ENCODE peak calls at places on chromosomes 13 and 19, in ten cellular contexts. One of them, this sample, is unnamed.

GRCh38 chr13:75326173-75327131 is 155.5 kb downstream of the TBC1D4 start:
- DNase-seq in left lung: no peak
- DNase-seq in NCI-H82: no peak
- DNase-seq in HT-29: no peak
- DNase-seq in stimulated activated CD4-positive, alpha-beta T cell treated with anti-CD3 and anti-CD28 coated beads, Interleukin-1b, Interleukin-23, amount 100 ng/mL, for 24 hours: peak
- DNase-seq in cerebellar nuclear complex: no peak
- DNase-seq in RPMI7951: peak
- DNase-seq in RWPE1: no peak
- DNase-seq in NCI-H345: no peak
- DNase-seq in activated CD4-positive, alpha-beta T cell treated with anti-CD3 and anti-CD28 coated beads for 24 hours: peak
- DNase-seq in this sample: peak

GRCh38 chr13:29583073-29583785 is 12.3 kb downstream of the SLC7A1 start:
- DNase-seq in stimulated activated CD4-positive, alpha-beta T cell treated with anti-CD3 and anti-CD28 coated beads, Interleukin-1b, Interleukin-23, amount 100 ng/mL, for 24 hours: no peak
- DNase-seq in RPMI7951: peak
- DNase-seq in cerebellar nuclear complex: no peak
- DNase-seq in HT-29: no peak
- DNase-seq in NCI-H345: no peak
- DNase-seq in left lung: no peak
- DNase-seq in RWPE1: peak
- DNase-seq in NCI-H82: no peak
- DNase-seq in activated CD4-positive, alpha-beta T cell treated with anti-CD3 and anti-CD28 coated beads for 24 hours: no peak
- DNase-seq in this sample: no peak

GRCh38 chr13:62838891-62839290 is 1423.2 kb upstream of the PCDH20 start:
- DNase-seq in left lung: no peak
- DNase-seq in NCI-H345: no peak
- DNase-seq in activated CD4-positive, alpha-beta T cell treated with anti-CD3 and anti-CD28 coated beads for 24 hours: no peak
- DNase-seq in HT-29: no peak
- DNase-seq in RWPE1: no peak
- DNase-seq in RPMI7951: no peak
- DNase-seq in stimulated activated CD4-positive, alpha-beta T cell treated with anti-CD3 and anti-CD28 coated beads, Interleukin-1b, Interleukin-23, amount 100 ng/mL, for 24 hours: no peak
- DNase-seq in cerebellar nuclear complex: no peak
- DNase-seq in NCI-H82: no peak
- DNase-seq in this sample: no peak

GRCh38 chr13:112972867-112973576 is 4.0 kb downstream of the MCF2L start:
- DNase-seq in HT-29: peak
- DNase-seq in left lung: peak
- DNase-seq in stimulated activated CD4-positive, alpha-beta T cell treated with anti-CD3 and anti-CD28 coated beads, Interleukin-1b, Interleukin-23, amount 100 ng/mL, for 24 hours: no peak
- DNase-seq in NCI-H82: no peak
- DNase-seq in cerebellar nuclear complex: no peak
- DNase-seq in NCI-H345: peak
- DNase-seq in RWPE1: no peak
- DNase-seq in RPMI7951: no peak
- DNase-seq in activated CD4-positive, alpha-beta T cell treated with anti-CD3 and anti-CD28 coated beads for 24 hours: no peak
- DNase-seq in this sample: no peak

GRCh38 chr19:33668968-33669367 is 47.2 kb downstream of the CHST8 start:
- DNase-seq in left lung: no peak
- DNase-seq in stimulated activated CD4-positive, alpha-beta T cell treated with anti-CD3 and anti-CD28 coated beads, Interleukin-1b, Interleukin-23, amount 100 ng/mL, for 24 hours: no peak
- DNase-seq in NCI-H82: no peak
- DNase-seq in activated CD4-positive, alpha-beta T cell treated with anti-CD3 and anti-CD28 coated beads for 24 hours: no peak
- DNase-seq in HT-29: no peak
- DNase-seq in cerebellar nuclear complex: no peak
- DNase-seq in NCI-H345: no peak
- DNase-seq in RPMI7951: no peak
- DNase-seq in RWPE1: no peak
- DNase-seq in this sample: no peak

GRCh38 chr19:8304841-8305621 is 3.1 kb downstream of the CD320 start:
- DNase-seq in RWPE1: no peak
- DNase-seq in NCI-H345: no peak
- DNase-seq in RPMI7951: no peak
- DNase-seq in left lung: peak
- DNase-seq in cerebellar nuclear complex: no peak
- DNase-seq in NCI-H82: peak
- DNase-seq in stimulated activated CD4-positive, alpha-beta T cell treated with anti-CD3 and anti-CD28 coated beads, Interleukin-1b, Interleukin-23, amount 100 ng/mL, for 24 hours: no peak
- DNase-seq in activated CD4-positive, alpha-beta T cell treated with anti-CD3 and anti-CD28 coated beads for 24 hours: no peak
- DNase-seq in HT-29: no peak
- DNase-seq in this sample: peak

GRCh38 chr13:25440081-25440480 is 68.3 kb downstream of the ATP8A2 start:
- DNase-seq in HT-29: no peak
- DNase-seq in cerebellar nuclear complex: no peak
- DNase-seq in left lung: no peak
- DNase-seq in NCI-H345: no peak
- DNase-seq in RWPE1: no peak
- DNase-seq in NCI-H82: no peak
- DNase-seq in stimulated activated CD4-positive, alpha-beta T cell treated with anti-CD3 and anti-CD28 coated beads, Interleukin-1b, Interleukin-23, amount 100 ng/mL, for 24 hours: no peak
- DNase-seq in activated CD4-positive, alpha-beta T cell treated with anti-CD3 and anti-CD28 coated beads for 24 hours: no peak
- DNase-seq in RPMI7951: no peak
- DNase-seq in this sample: no peak

GRCh38 chr13:95713651-95714050 is 36.7 kb downstream of the DNAJC3 start:
- DNase-seq in RPMI7951: peak
- DNase-seq in cerebellar nuclear complex: no peak
- DNase-seq in activated CD4-positive, alpha-beta T cell treated with anti-CD3 and anti-CD28 coated beads for 24 hours: no peak
- DNase-seq in RWPE1: no peak
- DNase-seq in left lung: no peak
- DNase-seq in HT-29: no peak
- DNase-seq in stimulated activated CD4-positive, alpha-beta T cell treated with anti-CD3 and anti-CD28 coated beads, Interleukin-1b, Interleukin-23, amount 100 ng/mL, for 24 hours: no peak
- DNase-seq in NCI-H82: no peak
- DNase-seq in NCI-H345: no peak
- DNase-seq in this sample: no peak

GRCh38 chr13:39565036-39565949 is 37.7 kb downstream of the LHFPL6 start:
- DNase-seq in NCI-H345: no peak
- DNase-seq in stimulated activated CD4-positive, alpha-beta T cell treated with anti-CD3 and anti-CD28 coated beads, Interleukin-1b, Interleukin-23, amount 100 ng/mL, for 24 hours: no peak
- DNase-seq in NCI-H82: no peak
- DNase-seq in RWPE1: peak
- DNase-seq in RPMI7951: peak
- DNase-seq in HT-29: no peak
- DNase-seq in left lung: no peak
- DNase-seq in cerebellar nuclear complex: no peak
- DNase-seq in activated CD4-positive, alpha-beta T cell treated with anti-CD3 and anti-CD28 coated beads for 24 hours: no peak
- DNase-seq in this sample: no peak

GRCh38 chr13:36026556-36026955 is 104.6 kb downstream of the DCLK1 start:
- DNase-seq in stimulated activated CD4-positive, alpha-beta T cell treated with anti-CD3 and anti-CD28 coated beads, Interleukin-1b, Interleukin-23, amount 100 ng/mL, for 24 hours: no peak
- DNase-seq in activated CD4-positive, alpha-beta T cell treated with anti-CD3 and anti-CD28 coated beads for 24 hours: no peak
- DNase-seq in left lung: no peak
- DNase-seq in HT-29: no peak
- DNase-seq in NCI-H345: no peak
- DNase-seq in RPMI7951: no peak
- DNase-seq in NCI-H82: no peak
- DNase-seq in RWPE1: no peak
- DNase-seq in cerebellar nuclear complex: no peak
- DNase-seq in this sample: no peak

GRCh38 chr13:94825507-94825906 is 113.2 kb upstream of the SOX21 start:
- DNase-seq in HT-29: no peak
- DNase-seq in cerebellar nuclear complex: no peak
- DNase-seq in stimulated activated CD4-positive, alpha-beta T cell treated with anti-CD3 and anti-CD28 coated beads, Interleukin-1b, Interleukin-23, amount 100 ng/mL, for 24 hours: no peak
- DNase-seq in RWPE1: no peak
- DNase-seq in left lung: peak
- DNase-seq in NCI-H82: peak
- DNase-seq in activated CD4-positive, alpha-beta T cell treated with anti-CD3 and anti-CD28 coated beads for 24 hours: no peak
- DNase-seq in RPMI7951: no peak
- DNase-seq in NCI-H345: peak
- DNase-seq in this sample: no peak

GRCh38 chr13:99505814-99506269 is 4.6 kb downstream of the TM9SF2 start:
- DNase-seq in RPMI7951: no peak
- DNase-seq in NCI-H82: no peak
- DNase-seq in NCI-H345: no peak
- DNase-seq in cerebellar nuclear complex: no peak
- DNase-seq in HT-29: no peak
- DNase-seq in left lung: no peak
- DNase-seq in stimulated activated CD4-positive, alpha-beta T cell treated with anti-CD3 and anti-CD28 coated beads, Interleukin-1b, Interleukin-23, amount 100 ng/mL, for 24 hours: no peak
- DNase-seq in RWPE1: no peak
- DNase-seq in activated CD4-positive, alpha-beta T cell treated with anti-CD3 and anti-CD28 coated beads for 24 hours: no peak
- DNase-seq in this sample: no peak

GRCh38 chr19:5352229-5352763 is 11.7 kb upstream of the PTPRS start:
- DNase-seq in RWPE1: no peak
- DNase-seq in NCI-H82: peak
- DNase-seq in NCI-H345: no peak
- DNase-seq in left lung: no peak
- DNase-seq in HT-29: peak
- DNase-seq in RPMI7951: peak
- DNase-seq in stimulated activated CD4-positive, alpha-beta T cell treated with anti-CD3 and anti-CD28 coated beads, Interleukin-1b, Interleukin-23, amount 100 ng/mL, for 24 hours: no peak
- DNase-seq in activated CD4-positive, alpha-beta T cell treated with anti-CD3 and anti-CD28 coated beads for 24 hours: no peak
- DNase-seq in cerebellar nuclear complex: no peak
- DNase-seq in this sample: no peak

GRCh38 chr13:30576528-30576927 is 41.2 kb upstream of the USPL1 start:
- DNase-seq in NCI-H345: peak
- DNase-seq in stimulated activated CD4-positive, alpha-beta T cell treated with anti-CD3 and anti-CD28 coated beads, Interleukin-1b, Interleukin-23, amount 100 ng/mL, for 24 hours: no peak
- DNase-seq in HT-29: peak
- DNase-seq in cerebellar nuclear complex: no peak
- DNase-seq in left lung: no peak
- DNase-seq in RWPE1: peak
- DNase-seq in activated CD4-positive, alpha-beta T cell treated with anti-CD3 and anti-CD28 coated beads for 24 hours: peak
- DNase-seq in RPMI7951: peak
- DNase-seq in NCI-H82: peak
- DNase-seq in this sample: peak

GRCh38 chr19:11191273-11191755 is 6.0 kb downstream of the KANK2 start:
- DNase-seq in cerebellar nuclear complex: no peak
- DNase-seq in NCI-H82: peak
- DNase-seq in stimulated activated CD4-positive, alpha-beta T cell treated with anti-CD3 and anti-CD28 coated beads, Interleukin-1b, Interleukin-23, amount 100 ng/mL, for 24 hours: no peak
- DNase-seq in RWPE1: peak
- DNase-seq in RPMI7951: peak
- DNase-seq in NCI-H345: no peak
- DNase-seq in HT-29: peak
- DNase-seq in left lung: peak
- DNase-seq in activated CD4-positive, alpha-beta T cell treated with anti-CD3 and anti-CD28 coated beads for 24 hours: no peak
- DNase-seq in this sample: no peak

This sample was measured in activated naive CD8-positive, alpha-beta T cell treated with anti-CD3 and anti-CD28 coated beads for 36 hours.